ENCODE peak calls at places on chromosomes 11 and 22, in five cellular contexts. F is prostate gland, X is iPS DF 6.9, N is lung, P is gastrocnemius medialis. O is an unnamed sample.

GRCh38 chr11:64561984-64562722 is 28.9 kb upstream of the SLC22A12 start:
- DNase-seq in N (no peak), P (no peak), X (no peak), F (no peak), O (no peak)

GRCh38 chr11:61955031-61955415 is 4.9 kb downstream of the BEST1 start:
- DNase-seq in X (no peak), N (peak; percentile 73), F (no peak), P (peak; percentile 65), O (no peak)

GRCh38 chr11:73889019-73889418 is 12.2 kb downstream of the PAAF1 start:
- DNase-seq in P (no peak), F (no peak), X (no peak), N (no peak), O (no peak)

GRCh38 chr22:47121791-47122190 is 359.3 kb downstream of the TBC1D22A start:
- DNase-seq in X (no peak), F (no peak), N (no peak), P (no peak), O (no peak)

GRCh38 chr22:23204541-23205157 is 24.3 kb downstream of the BCR start:
- DNase-seq in X (no peak), P (peak; percentile 57), N (peak; percentile 48), F (no peak), O (no peak)

GRCh38 chr11:70829160-70829899 is 423.0 kb downstream of the SHANK2 start:
- DNase-seq in X (no peak), P (no peak), N (no peak), F (no peak), O (no peak)

GRCh38 chr11:121464352-121464946 is 11.7 kb upstream of the SORL1-AS1 start:
- DNase-seq in P (no peak), X (no peak), N (peak; percentile 61), F (peak; percentile 65), O (no peak)

GRCh38 chr11:83206771-83207413 is 13.4 kb downstream of the ANKRD42 start:
- DNase-seq in P (no peak), N (no peak), X (no peak), F (no peak), O (no peak)

GRCh38 chr11:61930936-61931335 is 13.6 kb upstream of the RAB3IL1 start:
- DNase-seq in F (no peak), P (no peak), X (no peak), N (no peak), O (no peak)

GRCh38 chr11:126768702-126769101 is 231.9 kb downstream of the KIRREL3 start:
- DNase-seq in F (no peak), X (no peak), P (no peak), N (no peak), O (no peak)

GRCh38 chr11:102882389-102883024 is 7.7 kb upstream of the MMP12 start:
- DNase-seq in F (no peak), N (no peak), X (no peak), P (no peak), O (no peak)

GRCh38 chr11:10295056-10295901 is 1.3 kb upstream of the SBF2 start:
- DNase-seq in F (no peak), P (no peak), X (no peak), N (no peak), O (no peak)

GRCh38 chr11:126790550-126790981 is 210.0 kb downstream of the KIRREL3 start:
- DNase-seq in F (no peak), N (no peak), P (no peak), X (no peak), O (no peak)

GRCh38 chr22:28408702-28409101 is 270.9 kb downstream of the TTC28 start:
- DNase-seq in F (no peak), N (no peak), X (no peak), P (no peak), O (no peak)

GRCh38 chr22:39429916-39430575 is 26.8 kb upstream of the MGAT3 start:
- DNase-seq in N (no peak), X (no peak), P (no peak), F (no peak), O (no peak)

GRCh38 chr11:77340501-77340900 is 39.0 kb upstream of the GDPD4 start:
- DNase-seq in X (no peak), P (no peak), N (no peak), F (no peak), O (no peak)

GRCh38 chr11:105862736-105863367 is 159.2 kb downstream of the MSANTD4 start:
- DNase-seq in P (no peak), N (no peak), X (no peak), F (no peak), O (no peak)

GRCh38 chr11:11025087-11025486 is 167.2 kb upstream of the ZBED5 start:
- DNase-seq in P (no peak), N (no peak), F (no peak), X (no peak), O (no peak)

GRCh38 chr11:2688381-2689231 is 11.2 kb downstream of the KCNQ1OT1 start:
- DNase-seq in F (no peak), N (no peak), P (no peak), X (no peak), O (no peak)

DNA sequence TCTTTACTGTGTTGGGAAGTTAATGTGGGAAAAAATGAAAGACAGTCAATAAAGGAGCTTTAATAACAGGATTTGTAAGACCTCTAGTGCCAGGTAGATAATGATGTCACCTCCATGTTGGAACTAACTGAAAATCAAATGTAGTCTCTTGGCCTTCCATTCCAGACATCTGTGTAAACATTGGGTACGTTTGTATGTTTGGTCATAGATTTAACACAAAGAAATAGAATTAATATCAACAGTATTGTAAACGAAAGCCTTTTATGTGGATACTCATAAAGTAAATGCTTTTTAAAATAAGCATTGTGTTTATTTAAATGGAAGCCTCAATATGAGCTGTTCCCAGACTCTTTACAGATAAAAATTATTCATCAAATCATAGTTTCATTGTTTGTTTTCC is 605.7 kb downstream of the METTL15 start:
- DNase-seq in P (no peak), F (no peak), X (no peak), N (no peak), O (no peak)
- H3K4me1 ChIP-seq in P (no peaks in the 10 kb centered on the region), F (no peaks in the 10 kb centered on the region), X (no peaks in the 10 kb centered on the region), N (no peaks in the 10 kb centered on the region), O (no peaks in the 10 kb centered on the region)

GRCh38 chr11:44880511-44880910 is 70.2 kb downstream of the TP53I11 start:
- DNase-seq in N (no peak), F (no peak), X (no peak), P (no peak), O (no peak)

GRCh38 chr11:44880953-44881352 is 69.7 kb downstream of the TP53I11 start:
- DNase-seq in N (no peak), X (no peak), P (no peak), F (no peak), O (no peak)

GRCh38 chr11:44877908-44878459 is 72.7 kb downstream of the TP53I11 start:
- DNase-seq in F (no peak), X (no peak), N (no peak), P (no peak), O (no peak)

GRCh38 chr11:44878696-44879095 is 72.0 kb downstream of the TP53I11 start:
- DNase-seq in N (no peak), P (no peak), F (no peak), X (no peak), O (no peak)

GRCh38 chr11:44879432-44879831 is 71.3 kb downstream of the TP53I11 start:
- DNase-seq in N (no peak), P (no peak), F (no peak), X (no peak), O (no peak)
- H3K4me1 ChIP-seq in N (peaks cover 4% of the 10 kb centered on the region), P (no peaks in the 10 kb centered on the region), F (no peaks in the 10 kb centered on the region), X (peaks cover 4% of the 10 kb centered on the region), O (no peaks in the 10 kb centered on the region)

GRCh38 chr11:12680940-12681258 is 6.7 kb downstream of the TEAD1 start:
- DNase-seq in N (no peak), F (no peak), P (no peak), X (no peak), O (no peak)
- H3K4me1 ChIP-seq in N (peaks cover 9% of the 10 kb centered on the region), F (no peaks in the 10 kb centered on the region), P (peaks cover 95% of the 10 kb centered on the region), X (peaks cover 24% of the 10 kb centered on the region), O (no peaks in the 10 kb centered on the region)

DNA sequence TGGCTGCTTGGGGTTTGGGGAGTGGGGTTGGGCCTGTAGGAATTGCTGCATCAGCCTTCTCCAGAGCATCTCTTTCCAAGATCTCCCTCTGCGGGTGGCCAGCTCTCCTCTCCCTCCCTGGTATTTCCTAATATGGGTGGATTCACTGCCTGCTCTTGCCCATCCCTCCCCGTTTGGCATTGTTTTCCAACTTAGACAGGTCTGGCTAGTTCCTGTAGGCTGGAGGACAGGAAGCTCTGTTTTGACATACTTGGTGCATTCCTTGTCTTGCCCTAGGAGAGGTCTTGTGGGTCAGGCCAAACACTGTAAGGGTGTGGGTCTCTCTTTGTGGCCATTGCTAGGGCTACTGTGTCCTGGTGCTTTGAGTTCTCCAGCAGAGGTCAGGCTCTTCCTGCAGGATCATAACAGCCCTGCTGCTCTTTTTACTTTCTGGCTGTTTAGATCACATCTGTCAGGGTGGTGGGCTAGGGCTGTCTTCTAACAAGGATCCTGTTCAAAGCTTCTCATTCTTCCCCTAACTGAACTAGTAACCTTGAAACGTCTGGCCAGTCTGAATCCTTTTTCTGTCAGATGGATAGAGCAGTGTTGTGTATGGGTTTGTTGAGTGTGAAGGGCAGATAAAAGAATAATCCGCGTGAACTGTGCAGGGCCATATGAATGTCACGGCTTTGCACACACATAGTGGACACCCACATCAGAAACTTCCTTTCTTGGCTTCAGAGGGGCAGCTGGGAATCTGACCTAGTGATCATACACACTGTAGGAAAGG is 18.3 kb upstream of the MICALL1 start:
- DNase-seq in P (no peak), F (peak; percentile 90), N (peak; percentile 49), X (no peak), O (no peak)
- H3K4me1 ChIP-seq in P (peaks cover 2% of the 10 kb centered on the region), F (peaks cover 8% of the 10 kb centered on the region), N (peaks cover 5% of the 10 kb centered on the region), X (no peaks in the 10 kb centered on the region), O (no peaks in the 10 kb centered on the region)

GRCh38 chr22:50201191-50202129 is 649 bp downstream of the SELENOO start:
- DNase-seq in N (no peak), P (no peak), F (no peak), X (no peak), O (no peak)

GRCh38 chr22:50205781-50206569 is 5.2 kb downstream of the SELENOO start:
- DNase-seq in X (no peak), F (no peak), N (no peak), P (no peak), O (no peak)

GRCh38 chr22:50202130-50202671 is 1.4 kb downstream of the SELENOO start:
- DNase-seq in P (no peak), X (no peak), N (no peak), F (no peak), O (no peak)

GRCh38 chr22:50200333-50201190 is at the start of gene SELENOO:
- DNase-seq in X (no peak), P (peak; percentile 87), N (peak; percentile 92), F (peak; percentile 86), O (peak; percentile 83)

GRCh38 chr22:50203288-50203687 is 2.5 kb downstream of the SELENOO start:
- DNase-seq in X (no peak), N (no peak), P (no peak), F (no peak), O (no peak)
- H3K4me1 ChIP-seq in X (peaks cover 2% of the 10 kb centered on the region), N (peaks cover 17% of the 10 kb centered on the region), P (peaks cover 43% of the 10 kb centered on the region), F (peaks cover 5% of the 10 kb centered on the region), O (no peaks in the 10 kb centered on the region)

DNA sequence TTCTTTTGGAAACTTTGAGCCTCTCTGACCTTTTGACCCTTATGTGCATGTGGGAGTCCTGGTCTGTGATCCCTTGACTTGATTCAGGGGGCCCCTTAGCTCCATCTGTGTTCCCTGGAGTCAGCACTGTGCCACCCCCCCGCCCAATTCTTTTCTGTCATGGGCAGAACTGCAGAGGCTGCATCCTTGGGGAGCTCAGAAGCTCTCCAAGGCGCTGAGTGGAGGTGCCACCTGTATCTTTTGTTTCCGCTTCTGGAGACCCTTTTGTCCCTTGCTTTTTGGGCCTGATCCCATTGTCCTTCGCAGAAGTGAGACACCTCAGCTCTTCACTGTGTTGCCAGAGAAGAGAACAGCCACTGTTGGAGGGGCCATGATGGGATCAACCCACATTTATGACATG is 2.4 kb upstream of the PACS1 start:
- DNase-seq in X (no peak), P (no peak), N (no peak), F (no peak), O (no peak)
- H3K4me1 ChIP-seq in X (no peaks in the 10 kb centered on the region), P (peaks cover 21% of the 10 kb centered on the region), N (peaks cover 10% of the 10 kb centered on the region), F (peaks cover 5% of the 10 kb centered on the region), O (peaks cover 39% of the 10 kb centered on the region)